ENCODE peak calls at places on chromosomes 3 and 15, in six cellular contexts. One of them, this sample, is unnamed.
A peak's percentile ranks its signal among the peaks of the same experiment; 100 is the strongest.

GRCh38 chr15:33955945-33956344 is 12.4 kb upstream of the CHRM5 start:
- DNase-seq in chondrocyte: no peak
- DNase-seq in tibial nerve: no peak
- DNase-seq in neural crest cell: no peak
- DNase-seq in fibroblast of lung: no peak
- DNase-seq in fibroblast of mammary gland: no peak
- DNase-seq in this sample: no peak

GRCh38 chr3:58683001-58683845 is 16.6 kb upstream of the FAM3D start:
- DNase-seq in chondrocyte: no peak
- DNase-seq in tibial nerve: no peak
- DNase-seq in neural crest cell: no peak
- DNase-seq in fibroblast of lung: peak; percentile 90
- DNase-seq in fibroblast of mammary gland: peak; percentile 48
- DNase-seq in this sample: no peak

GRCh38 chr15:57677206-57677605 is 29.3 kb upstream of the POLR2M start:
- DNase-seq in chondrocyte: no peak
- DNase-seq in tibial nerve: no peak
- DNase-seq in neural crest cell: no peak
- DNase-seq in fibroblast of lung: no peak
- DNase-seq in fibroblast of mammary gland: no peak
- DNase-seq in this sample: no peak

GRCh38 chr3:22225161-22225560 is 474.2 kb upstream of the ZNF385D start:
- DNase-seq in chondrocyte: no peak
- DNase-seq in tibial nerve: no peak
- DNase-seq in neural crest cell: no peak
- DNase-seq in fibroblast of lung: no peak
- DNase-seq in fibroblast of mammary gland: no peak
- DNase-seq in this sample: no peak

GRCh38 chr3:170383567-170383966 is 26.1 kb downstream of the SKIL start:
- DNase-seq in chondrocyte: no peak
- DNase-seq in tibial nerve: no peak
- DNase-seq in neural crest cell: no peak
- DNase-seq in fibroblast of lung: peak; percentile 67
- DNase-seq in fibroblast of mammary gland: peak; percentile 43
- DNase-seq in this sample: no peak

GRCh38 chr15:45689616-45690015 is 54.8 kb downstream of the SQOR start:
- DNase-seq in chondrocyte: no peak
- DNase-seq in tibial nerve: no peak
- DNase-seq in neural crest cell: no peak
- DNase-seq in fibroblast of lung: no peak
- DNase-seq in fibroblast of mammary gland: no peak
- DNase-seq in this sample: no peak

GRCh38 chr15:39934415-39935044 is 615 bp downstream of the EIF2AK4 start:
- DNase-seq in chondrocyte: no peak
- DNase-seq in tibial nerve: no peak
- DNase-seq in neural crest cell: peak; percentile 5
- DNase-seq in fibroblast of lung: peak; percentile 37
- DNase-seq in fibroblast of mammary gland: peak; percentile 29
- DNase-seq in this sample: no peak

GRCh38 chr3:15581471-15582394 is 19.6 kb downstream of the HACL1 start:
- DNase-seq in chondrocyte: no peak
- DNase-seq in tibial nerve: no peak
- DNase-seq in neural crest cell: no peak
- DNase-seq in fibroblast of lung: no peak
- DNase-seq in fibroblast of mammary gland: no peak
- DNase-seq in this sample: no peak

GRCh38 chr15:88913017-88913849 is at the start of gene MFGE8:
- DNase-seq in chondrocyte: no peak
- DNase-seq in tibial nerve: peak; percentile 79
- DNase-seq in neural crest cell: peak; percentile 81
- DNase-seq in fibroblast of lung: peak; percentile 75
- DNase-seq in fibroblast of mammary gland: peak; percentile 71
- DNase-seq in this sample: peak; percentile 57

GRCh38 chr3:189272500-189273119 is 100.8 kb downstream of the TPRG1 start:
- DNase-seq in chondrocyte: no peak
- DNase-seq in tibial nerve: no peak
- DNase-seq in neural crest cell: no peak
- DNase-seq in fibroblast of lung: no peak
- DNase-seq in fibroblast of mammary gland: no peak
- DNase-seq in this sample: no peak
- TF ChIP-seq CTCF in chondrocyte: peak; percentile 71
- TF ChIP-seq CTCF in tibial nerve: no peak
- TF ChIP-seq CTCF in neural crest cell: peak; percentile 65
- TF ChIP-seq CTCF in fibroblast of lung: peak; percentile 14
- TF ChIP-seq CTCF in fibroblast of mammary gland: peak; percentile 36
- TF ChIP-seq CTCF in this sample: peak; percentile 42

DNA sequence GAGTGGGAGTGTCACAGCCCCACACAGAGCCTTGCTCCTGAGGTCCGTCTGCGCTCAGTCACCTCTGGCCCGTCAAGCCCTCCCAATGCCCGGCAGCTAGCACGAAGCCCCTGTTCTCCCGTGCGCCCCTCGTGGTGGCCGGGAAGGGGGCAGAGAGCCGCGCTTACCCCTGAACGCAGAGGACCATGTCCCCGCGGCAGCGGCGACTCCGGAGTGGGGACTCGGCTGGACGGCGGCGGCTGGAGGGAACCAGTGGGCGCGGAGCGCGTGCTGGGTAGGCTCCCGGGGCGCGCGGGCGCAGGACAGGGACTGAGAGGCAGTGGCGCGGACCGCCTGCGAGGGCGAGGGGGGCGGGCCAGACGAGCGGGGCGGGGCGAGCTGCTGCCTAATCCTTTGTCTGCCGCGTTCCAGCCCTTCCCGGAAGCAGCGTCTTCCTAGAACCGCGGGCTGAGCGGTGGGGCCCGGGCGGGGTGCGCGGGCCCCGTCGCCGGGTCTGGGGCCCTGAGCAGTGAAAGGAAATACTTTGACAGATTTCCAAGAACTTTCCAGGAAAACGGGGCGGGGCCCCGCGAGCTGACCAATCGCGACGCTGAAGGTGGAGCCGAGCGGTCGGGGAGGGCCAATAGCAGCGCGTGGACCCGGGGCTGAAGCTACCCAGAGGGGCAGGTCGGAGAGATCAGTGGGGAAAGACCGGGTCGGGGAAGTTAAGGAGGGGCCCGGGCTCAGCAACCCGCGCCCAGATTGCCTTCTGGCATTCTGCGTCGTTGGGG is at the start of gene CISH:
- DNase-seq in chondrocyte: no peak
- DNase-seq in tibial nerve: peak; percentile 89
- DNase-seq in neural crest cell: peak; percentile 95
- DNase-seq in fibroblast of lung: peak; percentile 88
- DNase-seq in fibroblast of mammary gland: peak; percentile 90
- DNase-seq in this sample: peak; percentile 95
- TF ChIP-seq CTCF in chondrocyte: peak; percentile 78
- TF ChIP-seq CTCF in tibial nerve: no peak
- TF ChIP-seq CTCF in neural crest cell: peak; percentile 70
- TF ChIP-seq CTCF in fibroblast of lung: peak; percentile 30
- TF ChIP-seq CTCF in fibroblast of mammary gland: peak; percentile 29
- TF ChIP-seq CTCF in this sample: peak; percentile 58

GRCh38 chr3:34011171-34012101 is 213.0 kb downstream of the PDCD6IP start:
- DNase-seq in chondrocyte: no peak
- DNase-seq in tibial nerve: no peak
- DNase-seq in neural crest cell: no peak
- DNase-seq in fibroblast of lung: peak; percentile 57
- DNase-seq in fibroblast of mammary gland: peak; percentile 63
- DNase-seq in this sample: no peak
- TF ChIP-seq CTCF in chondrocyte: peak; percentile 50
- TF ChIP-seq CTCF in tibial nerve: no peak
- TF ChIP-seq CTCF in neural crest cell: peak; percentile 15
- TF ChIP-seq CTCF in fibroblast of lung: no peak
- TF ChIP-seq CTCF in fibroblast of mammary gland: peak; percentile 34
- TF ChIP-seq CTCF in this sample: no peak

GRCh38 chr3:111040959-111041358 is 30.7 kb upstream of the NECTIN3 start:
- DNase-seq in chondrocyte: no peak
- DNase-seq in tibial nerve: no peak
- DNase-seq in neural crest cell: no peak
- DNase-seq in fibroblast of lung: no peak
- DNase-seq in fibroblast of mammary gland: no peak
- DNase-seq in this sample: no peak
- TF ChIP-seq CTCF in chondrocyte: no peak
- TF ChIP-seq CTCF in tibial nerve: no peak
- TF ChIP-seq CTCF in neural crest cell: no peak
- TF ChIP-seq CTCF in fibroblast of lung: no peak
- TF ChIP-seq CTCF in fibroblast of mammary gland: no peak
- TF ChIP-seq CTCF in this sample: no peak

GRCh38 chr15:64844576-64845140 is 2.9 kb downstream of the PLEKHO2 start:
- DNase-seq in chondrocyte: no peak
- DNase-seq in tibial nerve: no peak
- DNase-seq in neural crest cell: no peak
- DNase-seq in fibroblast of lung: no peak
- DNase-seq in fibroblast of mammary gland: no peak
- DNase-seq in this sample: no peak

GRCh38 chr15:64842099-64842940 is 605 bp downstream of the PLEKHO2 start:
- DNase-seq in chondrocyte: no peak
- DNase-seq in tibial nerve: peak; percentile 42
- DNase-seq in neural crest cell: no peak
- DNase-seq in fibroblast of lung: peak; percentile 36
- DNase-seq in fibroblast of mammary gland: peak; percentile 46
- DNase-seq in this sample: no peak

GRCh38 chr15:64841258-64842098 is at the start of gene PLEKHO2:
- DNase-seq in chondrocyte: peak; percentile 98
- DNase-seq in tibial nerve: peak; percentile 91
- DNase-seq in neural crest cell: peak; percentile 92
- DNase-seq in fibroblast of lung: peak; percentile 93
- DNase-seq in fibroblast of mammary gland: peak; percentile 91
- DNase-seq in this sample: peak; percentile 91

GRCh38 chr15:64843996-64844395 is 2.3 kb downstream of the PLEKHO2 start:
- DNase-seq in chondrocyte: no peak
- DNase-seq in tibial nerve: no peak
- DNase-seq in neural crest cell: no peak
- DNase-seq in fibroblast of lung: no peak
- DNase-seq in fibroblast of mammary gland: no peak
- DNase-seq in this sample: no peak

DNA sequence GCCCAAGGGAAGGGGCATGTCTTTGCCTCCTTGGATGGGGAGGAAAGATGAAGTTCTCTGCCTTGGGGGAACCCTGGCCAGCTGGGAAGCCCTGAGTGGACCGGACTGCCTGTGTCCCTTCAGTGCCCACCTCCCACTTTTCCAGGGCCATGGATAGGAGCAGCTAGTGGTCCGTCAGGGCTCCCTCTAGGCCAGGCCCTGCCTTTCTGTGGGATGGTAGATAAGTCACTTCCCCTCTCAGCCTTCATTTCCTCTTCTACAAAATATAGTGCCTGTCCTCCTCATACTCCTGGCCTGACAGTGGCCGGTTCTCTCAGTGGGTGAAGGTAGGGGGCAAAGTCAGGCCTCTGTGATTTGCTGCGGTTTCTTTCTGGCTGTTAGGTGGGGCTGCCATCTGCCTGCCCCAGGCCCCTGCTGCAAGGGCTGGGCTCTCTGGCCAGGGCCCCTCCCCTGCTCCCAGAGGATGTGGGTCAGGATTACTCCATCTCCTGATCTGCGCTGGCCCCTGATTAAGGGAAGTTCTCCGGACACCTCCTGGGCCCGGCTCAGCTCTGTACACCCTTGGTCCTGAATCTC is 1.4 kb downstream of the PLEKHO2 start:
- DNase-seq in chondrocyte: no peak
- DNase-seq in tibial nerve: peak; percentile 75
- DNase-seq in neural crest cell: no peak
- DNase-seq in fibroblast of lung: peak; percentile 61
- DNase-seq in fibroblast of mammary gland: peak; percentile 74
- DNase-seq in this sample: no peak
- TF ChIP-seq CTCF in chondrocyte: peak; percentile 17
- TF ChIP-seq CTCF in tibial nerve: no peak
- TF ChIP-seq CTCF in neural crest cell: no peak
- TF ChIP-seq CTCF in fibroblast of lung: no peak
- TF ChIP-seq CTCF in fibroblast of mammary gland: no peak
- TF ChIP-seq CTCF in this sample: no peak

DNA sequence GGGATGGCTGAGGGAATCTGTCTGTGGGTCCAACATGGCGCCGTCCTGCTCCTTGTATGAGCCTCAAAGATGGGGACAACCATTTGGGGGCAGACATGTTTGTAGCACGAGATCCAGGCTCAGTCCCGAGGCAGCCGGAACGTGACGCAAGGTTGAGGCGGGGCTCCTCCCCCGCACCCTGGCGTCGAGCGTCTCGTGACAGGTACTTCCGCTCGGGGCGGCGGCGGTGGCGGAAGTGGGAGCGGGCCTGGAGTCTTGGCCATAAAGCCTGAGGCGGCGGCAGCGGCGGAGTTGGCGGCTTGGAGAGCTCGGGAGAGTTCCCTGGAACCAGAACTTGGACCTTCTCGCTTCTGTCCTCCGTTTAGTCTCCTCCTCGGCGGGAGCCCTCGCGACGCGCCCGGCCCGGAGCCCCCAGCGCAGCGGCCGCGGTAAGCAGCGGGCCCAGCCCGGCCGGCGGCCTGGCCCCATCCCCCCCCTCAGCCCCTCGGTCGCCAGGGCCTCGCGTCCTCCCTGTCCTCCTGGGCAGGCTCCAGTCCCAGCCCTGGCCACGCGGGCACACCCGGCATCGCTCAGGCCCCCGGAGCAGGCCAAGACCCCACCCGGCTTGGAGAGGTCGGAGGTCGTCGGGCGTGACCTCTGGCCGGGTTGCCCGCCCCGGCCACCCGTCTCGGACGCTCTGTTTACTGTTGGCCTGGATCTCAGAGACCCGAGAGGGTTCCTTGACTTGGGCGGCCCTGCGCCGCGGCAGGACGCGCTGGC is at the start of gene RAB7A:
- DNase-seq in chondrocyte: peak; percentile 99
- DNase-seq in tibial nerve: peak; percentile 96
- DNase-seq in neural crest cell: peak; percentile 91
- DNase-seq in fibroblast of lung: peak; percentile 98
- DNase-seq in fibroblast of mammary gland: peak; percentile 98
- DNase-seq in this sample: peak; percentile 93
- TF ChIP-seq CTCF in chondrocyte: no peak
- TF ChIP-seq CTCF in tibial nerve: no peak
- TF ChIP-seq CTCF in neural crest cell: no peak
- TF ChIP-seq CTCF in fibroblast of lung: no peak
- TF ChIP-seq CTCF in fibroblast of mammary gland: no peak
- TF ChIP-seq CTCF in this sample: no peak

GRCh38 chr3:108406661-108407206 is 103.7 kb downstream of the MYH15 start:
- DNase-seq in chondrocyte: no peak
- DNase-seq in tibial nerve: peak; percentile 40
- DNase-seq in neural crest cell: peak; percentile 12
- DNase-seq in fibroblast of lung: peak; percentile 39
- DNase-seq in fibroblast of mammary gland: peak; percentile 82
- DNase-seq in this sample: no peak
- TF ChIP-seq CTCF in chondrocyte: peak; percentile 81
- TF ChIP-seq CTCF in tibial nerve: peak; percentile 46
- TF ChIP-seq CTCF in neural crest cell: peak; percentile 70
- TF ChIP-seq CTCF in fibroblast of lung: peak; percentile 42
- TF ChIP-seq CTCF in fibroblast of mammary gland: peak; percentile 93
- TF ChIP-seq CTCF in this sample: no peak